ENCODE peak calls at places on chromosomes 11 and 22, in six cellular contexts. V is T-cell, X is NCI-H1105, F is AG09319, D is NAMALWA, Z is SHP77 treated with DMSO at 0.1 percent for 48 hours. T is an unnamed sample.

GRCh38 chr11:78460468-78460867 is 42.8 kb upstream of the GAB2 start:
- DNase-seq in D (no peak), Z (no peak), X (no peak), V (no peak), F (no peak), T (no peak)

GRCh38 chr11:110710520-110711381 is 1.5 kb downstream of the ARHGAP20 start:
- DNase-seq in X (peak), Z (no peak), V (no peak), F (no peak), D (no peak), T (no peak)

GRCh38 chr22:45504703-45505341 is 2.1 kb downstream of the FBLN1 start:
- DNase-seq in X (no peak), D (no peak), Z (no peak), V (no peak), F (no peak), T (peak)

GRCh38 chr11:47099213-47099917 is 77.3 kb downstream of the ARFGAP2 start:
- DNase-seq in V (no peak), Z (peak), D (no peak), X (peak), F (no peak), T (no peak)

GRCh38 chr11:47394322-47395224 is 13.8 kb upstream of the SLC39A13 start:
- DNase-seq in X (no peak), Z (no peak), F (no peak), V (peak), D (peak), T (peak)

GRCh38 chr11:106420686-106421085 is 343.2 kb downstream of the AASDHPPT start:
- DNase-seq in F (no peak), Z (no peak), X (no peak), V (no peak), D (no peak), T (no peak)

GRCh38 chr22:33823552-33823951 is 96.7 kb downstream of the LARGE1 start:
- DNase-seq in F (no peak), D (no peak), Z (no peak), X (no peak), V (no peak), T (no peak)

GRCh38 chr22:50532353-50532700 is 2.5 kb upstream of the TYMP start:
- DNase-seq in F (no peak), D (no peak), V (no peak), Z (no peak), X (no peak), T (no peak)

GRCh38 chr11:67281552-67282150 is 7.5 kb upstream of the ANKRD13D start:
- DNase-seq in Z (no peak), F (no peak), D (no peak), X (no peak), V (no peak), T (no peak)

GRCh38 chr11:33723238-33723881 is 12.9 kb downstream of the CD59 start:
- DNase-seq in Z (no peak), V (no peak), X (no peak), D (no peak), F (peak), T (peak)

GRCh38 chr11:65375012-65375411 is 7.4 kb downstream of the SLC25A45 start:
- DNase-seq in Z (no peak), D (no peak), V (no peak), F (no peak), X (no peak), T (no peak)

GRCh38 chr11:72721689-72722049 is 30.5 kb downstream of the ARAP1 start:
- DNase-seq in X (peak), Z (no peak), V (peak), D (peak), F (no peak), T (peak)

GRCh38 chr11:77650165-77650564 is 12.6 kb upstream of the CLNS1A start:
- DNase-seq in V (no peak), F (no peak), D (no peak), Z (no peak), X (no peak), T (no peak)

GRCh38 chr11:62464655-62465054 is 45.8 kb downstream of the SCGB1A1 start:
- DNase-seq in X (no peak), F (no peak), Z (no peak), D (no peak), V (no peak), T (no peak)

GRCh38 chr11:47587733-47588326 is 1.4 kb downstream of the FAM180B start:
- DNase-seq in F (no peak), D (no peak), V (no peak), Z (no peak), X (no peak), T (peak)

GRCh38 chr11:45158891-45159605 is 12.6 kb downstream of the PRDM11 start:
- DNase-seq in Z (no peak), X (no peak), D (no peak), F (no peak), V (no peak), T (no peak)

GRCh38 chr11:69513663-69514062 is 32.2 kb downstream of the LINC01488 start:
- DNase-seq in X (no peak), F (no peak), V (no peak), Z (no peak), D (no peak), T (no peak)

GRCh38 chr11:697028-697491 is 1.4 kb downstream of the TMEM80 start:
- DNase-seq in Z (no peak), X (no peak), D (peak), V (no peak), F (peak), T (peak)

GRCh38 chr11:117219455-117219854 is 12.4 kb downstream of the PCSK7 start:
- DNase-seq in X (no peak), D (no peak), Z (no peak), F (no peak), V (no peak), T (no peak)

GRCh38 chr11:57324154-57324885 is 432 bp downstream of the TNKS1BP1 start:
- DNase-seq in X (peak), Z (no peak), F (no peak), D (peak), V (peak), T (peak)

GRCh38 chr11:33984682-33985389 is 66.7 kb upstream of the CAPRIN1 start:
- DNase-seq in X (no peak), V (no peak), D (peak), F (no peak), Z (no peak), T (peak)

GRCh38 chr11:125345706-125346561 is 150.1 kb downstream of the FEZ1 start:
- DNase-seq in Z (peak), X (peak), D (peak), F (peak), V (peak), T (peak)

GRCh38 chr11:65854161-65854592 is 3.8 kb downstream of the CFL1 start:
- DNase-seq in F (no peak), V (no peak), Z (no peak), X (no peak), D (peak), T (no peak)

GRCh38 chr22:29707471-29707870 is 12.3 kb upstream of the CABP7 start:
- DNase-seq in D (no peak), Z (no peak), X (no peak), V (no peak), F (no peak), T (no peak)

GRCh38 chr22:29156507-29156906 is 49.2 kb upstream of the EMID1 start:
- DNase-seq in Z (no peak), D (peak), X (no peak), V (no peak), F (no peak), T (peak)

GRCh38 chr11:40403321-40403720 is 1056.1 kb downstream of the LRRC4C start:
- DNase-seq in V (no peak), F (no peak), X (no peak), Z (no peak), D (no peak), T (no peak)

T was measured in NB4.